ENCODE peak calls at places on chromosomes 13 and 19, in five cellular contexts. D, Q, I, F and Y are unnamed samples.

GRCh38 chr19:1676351-1677266 is 24.2 kb upstream of the TCF3 start:
- DNase-seq in D (no peak), Q (no peak), I (no peak), F (no peak), Y (no peak)

GRCh38 chr19:56261145-56261544 is 11.4 kb upstream of the EDDM13 start:
- DNase-seq in D (no peak), Q (no peak), I (no peak), F (no peak), Y (no peak)

GRCh38 chr13:35712907-35713685 is 236.6 kb upstream of the MAB21L1 start:
- DNase-seq in D (no peak), Q (no peak), I (no peak), F (no peak), Y (no peak)

GRCh38 chr13:49985129-49985528 is 11.7 kb upstream of the TRIM13 start:
- DNase-seq in D (no peak), Q (no peak), I (no peak), F (no peak), Y (no peak)

GRCh38 chr13:99540530-99540929 is 39.3 kb downstream of the TM9SF2 start:
- DNase-seq in D (no peak), Q (no peak), I (no peak), F (no peak), Y (no peak)

GRCh38 chr13:113159701-113160100 is 1.3 kb downstream of the PROZ start:
- DNase-seq in D (no peak), Q (no peak), I (no peak), F (no peak), Y (no peak)

GRCh38 chr13:89740994-89741678 is 1606.4 kb upstream of the MIR17HG start:
- DNase-seq in D (no peak), Q (no peak), I (no peak), F (no peak), Y (no peak)

GRCh38 chr13:77048592-77048991 is 21.6 kb upstream of the FBXL3 start:
- DNase-seq in D (no peak), Q (no peak), I (no peak), F (peak; percentile 59), Y (no peak)

GRCh38 chr19:5338661-5339469 is 1.7 kb downstream of the PTPRS start:
- DNase-seq in D (no peak), Q (no peak), I (no peak), F (no peak), Y (no peak)

GRCh38 chr13:56317839-56318238 is 822.9 kb upstream of the PRR20A start:
- DNase-seq in D (no peak), Q (no peak), I (no peak), F (no peak), Y (no peak)

GRCh38 chr19:10118960-10119359 is 739 bp downstream of the EIF3G start:
- DNase-seq in D (no peak), Q (no peak), I (no peak), F (no peak), Y (no peak)

GRCh38 chr13:32530841-32531253 is 7.7 kb downstream of the N4BP2L2 start:
- DNase-seq in D (no peak), Q (no peak), I (peak; percentile 23), F (no peak), Y (no peak)

GRCh38 chr13:113864303-113864890 is 521 bp upstream of the GAS6 start:
- DNase-seq in D (no peak), Q (no peak), I (no peak), F (no peak), Y (no peak)

GRCh38 chr13:44197791-44198770 is 175.5 kb upstream of the SERP2 start:
- DNase-seq in D (no peak), Q (no peak), I (peak; percentile 34), F (no peak), Y (no peak)

GRCh38 chr13:35157143-35157755 is 215.2 kb downstream of the NBEA start:
- DNase-seq in D (peak; percentile 6), Q (peak; percentile 31), I (peak; percentile 33), F (no peak), Y (peak; percentile 56)

GRCh38 chr19:19595171-19595701 is 23.3 kb downstream of the PBX4 start:
- DNase-seq in D (no peak), Q (no peak), I (no peak), F (no peak), Y (no peak)

GRCh38 chr19:9857076-9857721 is 22.1 kb downstream of the PIN1 start:
- DNase-seq in D (no peak), Q (no peak), I (no peak), F (no peak), Y (no peak)

GRCh38 chr19:55156202-55157063 is 1.1 kb downstream of the TNNI3 start:
- DNase-seq in D (peak; percentile 97), Q (peak; percentile 64), I (no peak), F (peak; percentile 99), Y (peak; percentile 89)

GRCh38 chr13:33194820-33195692 is 90.5 kb downstream of the STARD13 start:
- DNase-seq in D (no peak), Q (peak; percentile 73), I (peak; percentile 99), F (no peak), Y (no peak)

GRCh38 chr13:94233401-94233800 is 246.1 kb downstream of the DCT start:
- DNase-seq in D (no peak), Q (no peak), I (no peak), F (no peak), Y (peak; percentile 14)

GRCh38 chr19:3066482-3067049 is 4.3 kb upstream of the TLE5 start:
- DNase-seq in D (peak; percentile 4), Q (peak; percentile 28), I (no peak), F (no peak), Y (no peak)

DNA sequence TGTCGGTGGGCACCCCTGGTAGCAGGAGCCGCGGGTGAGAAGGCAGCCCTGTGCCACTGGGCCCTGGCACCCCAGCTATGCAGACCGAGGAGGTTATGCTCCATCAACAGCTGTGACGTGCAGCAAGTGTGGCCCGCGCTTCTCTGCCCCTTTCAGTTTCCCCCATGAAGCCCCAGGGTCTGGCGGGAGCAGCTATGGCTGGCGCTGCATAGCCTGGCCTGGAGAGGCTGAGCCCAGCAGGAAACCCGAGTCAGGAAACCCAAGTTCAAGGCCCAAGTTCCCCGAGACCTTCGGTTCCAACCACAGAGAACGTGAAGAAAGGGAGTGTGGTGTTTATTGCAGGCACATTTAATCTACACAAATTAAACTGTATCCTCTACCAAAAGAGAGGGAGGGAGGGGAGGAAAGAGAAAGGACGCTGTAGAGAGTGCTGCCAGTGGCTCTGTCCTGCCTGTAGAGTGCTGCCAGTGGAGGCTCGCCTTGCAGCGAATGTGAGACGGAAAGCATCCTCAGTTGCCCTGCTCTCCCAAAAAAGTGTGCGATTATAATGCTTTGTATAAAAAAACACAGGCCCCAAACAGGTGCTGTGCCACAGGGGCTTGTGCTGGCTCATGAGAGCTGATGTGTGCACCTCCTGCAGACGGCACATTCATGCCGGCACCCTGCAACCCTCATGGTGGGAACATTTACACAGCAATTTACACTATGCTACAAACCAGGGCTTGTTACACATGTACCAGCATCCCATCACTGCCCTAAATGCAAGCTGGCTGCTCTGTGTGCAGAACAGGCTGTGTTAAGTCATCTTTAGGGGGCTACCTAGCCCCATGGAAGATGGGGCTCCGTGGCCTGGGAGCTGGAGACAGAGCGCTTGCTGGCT is 16.3 kb downstream of the POP4 start:
- DNase-seq in D (no peak), Q (no peak), I (no peak), F (no peak), Y (no peak)
- TF ChIP-seq HDAC2 in D (no peak), Q (no peak), I (no peak), F (no peak), Y (no peak)

DNA sequence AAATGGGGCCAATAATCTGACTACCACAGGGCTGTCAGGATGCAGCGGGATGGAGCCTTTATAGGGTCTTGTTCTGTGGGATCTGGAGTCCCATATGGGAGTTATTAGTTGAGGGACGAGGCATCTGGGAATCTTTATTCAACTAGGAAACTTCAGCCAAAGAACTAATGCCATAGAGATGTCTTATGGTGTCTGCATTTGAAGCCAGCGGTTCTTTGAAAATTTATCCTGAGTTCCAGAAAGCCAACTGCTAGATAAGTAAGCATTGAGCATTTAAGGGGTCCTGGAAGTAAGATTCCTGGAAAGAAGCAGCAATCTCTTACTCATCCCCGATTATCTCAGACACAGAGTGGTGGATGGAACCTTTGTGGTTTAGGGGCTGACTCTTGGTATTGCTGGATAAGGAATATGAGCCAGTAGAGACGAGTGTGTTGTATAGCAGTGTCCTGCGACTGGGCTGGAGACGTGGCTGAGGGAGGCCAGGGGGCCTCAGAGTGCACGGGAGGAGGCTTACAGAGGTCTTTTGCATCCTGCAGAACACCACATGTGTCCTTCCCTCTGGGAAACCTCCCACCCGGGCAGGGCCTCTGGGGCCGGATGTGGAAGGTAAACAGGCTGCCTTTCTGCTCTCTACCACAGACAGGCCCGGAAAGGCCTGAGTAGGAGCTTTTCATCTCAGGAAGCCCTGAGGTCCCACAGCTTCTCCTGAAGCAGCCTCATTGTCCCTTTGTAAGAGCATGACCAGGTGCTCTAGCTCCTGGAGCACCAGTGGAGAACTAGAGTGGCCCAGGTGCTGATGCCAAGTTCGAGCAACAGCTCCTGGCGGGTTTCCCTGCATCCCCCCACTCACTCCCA is 28.8 kb downstream of the ACTN4 start:
- DNase-seq in D (peak; percentile 95), Q (no peak), I (no peak), F (no peak), Y (no peak)
- H3K4me1 ChIP-seq in D (peaks cover 53% of the 10 kb centered on the region), Q (peaks cover 86% of the 10 kb centered on the region), I (peaks cover 49% of the 10 kb centered on the region), F (peaks cover 3% of the 10 kb centered on the region), Y (peaks cover 90% of the 10 kb centered on the region)

DNA sequence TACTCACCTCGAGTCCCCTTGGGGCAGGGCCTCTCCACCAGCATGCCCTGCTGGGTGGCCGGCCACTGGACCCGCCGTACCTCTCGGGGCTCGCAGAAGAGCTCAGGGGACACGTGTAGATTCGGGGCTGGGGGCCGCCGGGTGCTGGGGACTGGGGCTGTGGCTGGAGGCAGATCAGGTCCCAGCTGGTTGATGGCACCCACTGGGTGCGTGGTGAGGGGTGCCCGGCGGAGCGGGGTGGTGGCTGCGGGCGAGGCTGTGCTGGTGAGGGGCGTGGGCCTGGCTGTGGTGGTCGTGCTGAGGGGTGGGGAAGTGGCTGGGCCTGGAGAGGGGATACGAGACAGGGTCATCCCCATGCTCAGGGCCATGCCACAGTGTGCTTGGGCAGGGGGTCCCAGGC is 24.9 kb upstream of the ASF1B start:
- DNase-seq in D (no peak), Q (no peak), I (no peak), F (no peak), Y (no peak)
- TF ChIP-seq RAD21 in D (no peak), Q (no peak), I (no peak), F (no peak), Y (no peak)

GRCh38 chr19:41111296-41111695 is 2.9 kb upstream of the CYP2F1 start:
- DNase-seq in D (no peak), Q (no peak), I (no peak), F (no peak), Y (no peak)

GRCh38 chr19:41116261-41116660 is 2.0 kb downstream of the CYP2F1 start:
- DNase-seq in D (no peak), Q (no peak), I (no peak), F (no peak), Y (no peak)

GRCh38 chr19:41111750-41112295 is 2.4 kb upstream of the CYP2F1 start:
- DNase-seq in D (no peak), Q (no peak), I (no peak), F (no peak), Y (no peak)

GRCh38 chr19:41112728-41113290 is 1.4 kb upstream of the CYP2F1 start:
- DNase-seq in D (no peak), Q (no peak), I (no peak), F (no peak), Y (no peak)

GRCh38 chr19:41114132-41114531 is at the start of gene CYP2F1:
- DNase-seq in D (no peak), Q (no peak), I (no peak), F (no peak), Y (no peak)
- TF ChIP-seq HDAC2 in D (no peak), Q (no peak), I (no peak), F (no peak), Y (no peak)